ENCODE peak calls at places on chromosomes 12 and 14, in four cellular contexts. F is progenitor cell of endocrine pancreas, A is B cell, S is glutamatergic neuron. E is an unnamed sample.

GRCh38 chr14:72822946-72823611 is 70.8 kb downstream of the DPF3 start:
- DNase-seq in F (no peak), A (no peak), S (no peak), E (no peak)

GRCh38 chr12:9687228-9687627 is 17.7 kb downstream of the CLEC2D start:
- DNase-seq in F (no peak), A (no peak), S (no peak), E (no peak)

GRCh38 chr12:68189766-68190700 is 30.5 kb upstream of the IFNG start:
- DNase-seq in F (no peak), A (no peak), S (no peak), E (no peak)

GRCh38 chr14:99325591-99325990 is 53.6 kb upstream of the BCL11B start:
- DNase-seq in F (no peak), A (no peak), S (no peak), E (no peak)

GRCh38 chr12:15721716-15722115 is 67.5 kb downstream of the EPS8 start:
- DNase-seq in F (no peak), A (no peak), S (no peak), E (no peak)

GRCh38 chr12:6608592-6609311 is 1.6 kb upstream of the CHD4 start:
- DNase-seq in F (no peak), A (no peak), S (peak; percentile 64), E (no peak)

GRCh38 chr12:2958432-2959193 is 584 bp upstream of the TEAD4 start:
- DNase-seq in F (no peak), A (peak; percentile 54), S (peak; percentile 43), E (no peak)

GRCh38 chr14:73814158-73814557 is 37.5 kb upstream of the PTGR2 start:
- DNase-seq in F (no peak), A (no peak), S (no peak), E (no peak)

GRCh38 chr12:74776378-74776777 is 238.7 kb downstream of the ATXN7L3B start:
- DNase-seq in F (no peak), A (no peak), S (no peak), E (no peak)

GRCh38 chr12:101823891-101824290 is 6.9 kb downstream of the GNPTAB start:
- DNase-seq in F (no peak), A (peak; percentile 69), S (peak; percentile 38), E (peak; percentile 7)

GRCh38 chr14:100827140-100827517 is 1.2 kb downstream of the MEG3 start:
- DNase-seq in F (no peak), A (no peak), S (no peak), E (no peak)

GRCh38 chr12:121781751-121782615 is 11.5 kb downstream of the RHOF start:
- DNase-seq in F (no peak), A (peak; percentile 74), S (no peak), E (no peak)

GRCh38 chr12:92551853-92552397 is 150.9 kb upstream of the PLEKHG7 start:
- DNase-seq in F (no peak), A (no peak), S (no peak), E (no peak)

GRCh38 chr12:130286741-130287140 is 50.9 kb upstream of the PIWIL1 start:
- DNase-seq in F (no peak), A (no peak), S (no peak), E (no peak)

GRCh38 chr12:130280226-130280625 is 57.5 kb upstream of the PIWIL1 start:
- DNase-seq in F (no peak), A (no peak), S (no peak), E (no peak)

GRCh38 chr12:130286041-130286440 is 51.6 kb upstream of the PIWIL1 start:
- DNase-seq in F (no peak), A (no peak), S (no peak), E (peak; percentile 46)

DNA sequence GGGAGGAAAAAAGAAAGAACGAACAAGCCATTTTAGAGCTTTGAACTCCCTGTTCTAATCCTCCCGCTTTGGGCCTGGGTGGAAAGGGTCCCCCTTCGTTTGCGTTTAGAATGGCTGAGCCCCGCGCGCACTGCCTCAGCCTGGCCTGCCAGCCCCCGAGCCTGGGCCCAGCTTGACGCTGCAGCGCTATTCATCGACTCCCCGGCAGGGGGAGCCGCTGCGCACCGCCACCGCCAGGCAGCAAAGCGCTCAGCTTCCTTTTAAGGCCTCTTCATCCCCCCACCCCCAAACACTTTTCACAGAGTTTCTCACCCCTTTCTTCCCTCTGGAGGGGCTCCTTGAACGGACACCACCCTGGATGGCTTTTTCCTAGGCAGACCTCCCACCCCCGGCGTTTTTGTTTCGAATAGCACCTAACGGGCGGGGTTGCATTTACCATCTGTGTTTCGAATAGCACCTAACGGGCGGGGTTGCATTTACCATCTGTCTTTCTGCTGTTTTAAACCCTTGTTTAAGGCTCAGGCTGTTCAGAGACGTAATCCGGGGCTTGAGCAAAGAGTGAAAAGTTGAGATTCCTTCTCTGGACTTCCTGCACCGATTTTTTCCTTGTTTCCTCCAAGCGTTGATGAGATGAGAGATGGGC is 56.4 kb upstream of the PIWIL1 start:
- DNase-seq in F (peak; percentile 47), A (peak; percentile 30), S (peak; percentile 76), E (peak; percentile 75)
- TF ChIP-seq CTCF in F (peak; percentile 84), A (peak; percentile 63), S (peak; percentile 83), E (peak; percentile 76)

GRCh38 chr12:11622774-11623375 is 26.6 kb upstream of the ETV6 start:
- DNase-seq in F (no peak), A (no peak), S (no peak), E (no peak)
- TF ChIP-seq CTCF in F (peak; percentile 26), A (no peak), S (no peak), E (no peak)

DNA sequence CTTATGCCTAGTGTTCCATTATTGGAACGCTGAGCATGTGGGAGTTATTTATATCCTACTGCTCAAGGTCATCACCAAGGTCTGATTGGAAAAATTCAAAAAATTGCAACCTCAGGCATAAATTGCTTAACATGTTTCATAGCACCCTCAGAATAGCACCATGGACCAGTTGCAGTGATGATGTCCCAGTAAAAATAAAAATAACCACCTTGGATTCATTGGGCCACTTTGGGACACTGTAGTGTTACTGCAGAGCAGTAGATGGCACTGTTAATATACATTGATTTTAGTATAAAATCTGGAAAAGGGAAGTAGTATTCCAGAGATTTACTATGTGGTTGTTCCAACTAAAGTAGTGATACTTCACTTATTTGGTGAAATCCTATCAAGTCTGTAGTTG is 31.0 kb upstream of the PTCSC3 start:
- DNase-seq in F (no peak), A (no peak), S (no peak), E (no peak)
- TF ChIP-seq CTCF in F (peak; percentile 40), A (no peak), S (no peak), E (no peak)

DNA sequence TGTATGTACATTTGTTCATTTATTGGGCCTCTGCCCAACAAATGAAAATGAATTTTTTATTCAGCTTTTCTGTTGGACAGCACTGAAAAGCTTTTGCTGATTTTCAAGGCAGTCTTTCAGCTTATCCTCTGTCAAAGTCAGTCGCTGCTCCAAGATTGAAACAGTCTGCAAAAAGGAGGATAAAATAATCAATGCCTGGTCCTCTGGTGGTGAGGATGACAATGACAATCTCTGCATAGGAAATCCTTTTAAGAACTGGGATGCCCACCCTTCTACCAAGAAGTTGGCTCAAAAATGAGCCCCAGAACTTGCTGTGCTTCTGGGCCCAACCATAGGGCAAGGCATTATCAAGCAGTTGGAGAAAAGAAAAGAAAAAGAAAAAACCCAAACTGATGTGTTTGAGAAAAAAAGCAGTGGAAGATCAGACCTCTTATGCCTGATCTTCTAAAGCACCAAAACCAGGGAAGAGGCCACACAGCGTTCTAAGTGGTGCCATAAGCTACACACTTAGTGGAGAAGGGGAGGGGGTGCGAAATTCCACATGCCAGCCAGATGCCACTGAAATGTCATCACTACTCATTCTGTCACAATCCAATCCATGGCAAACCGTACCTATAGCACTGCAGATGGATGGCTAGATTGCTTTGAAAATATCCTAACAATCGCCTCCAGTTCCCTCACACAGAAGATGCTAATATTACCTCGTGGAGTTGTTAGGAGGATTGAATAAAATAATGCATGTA is 69.0 kb upstream of the DUSP6 start:
- DNase-seq in F (no peak), A (no peak), S (no peak), E (no peak)
- TF ChIP-seq CTCF in F (peak; percentile 23), A (no peak), S (peak; percentile 46), E (peak; percentile 28)

GRCh38 chr12:42145552-42146215 is 1.0 kb upstream of the GXYLT1 start:
- DNase-seq in F (no peak), A (no peak), S (no peak), E (no peak)
- TF ChIP-seq CTCF in F (peak; percentile 44), A (no peak), S (no peak), E (no peak)

DNA sequence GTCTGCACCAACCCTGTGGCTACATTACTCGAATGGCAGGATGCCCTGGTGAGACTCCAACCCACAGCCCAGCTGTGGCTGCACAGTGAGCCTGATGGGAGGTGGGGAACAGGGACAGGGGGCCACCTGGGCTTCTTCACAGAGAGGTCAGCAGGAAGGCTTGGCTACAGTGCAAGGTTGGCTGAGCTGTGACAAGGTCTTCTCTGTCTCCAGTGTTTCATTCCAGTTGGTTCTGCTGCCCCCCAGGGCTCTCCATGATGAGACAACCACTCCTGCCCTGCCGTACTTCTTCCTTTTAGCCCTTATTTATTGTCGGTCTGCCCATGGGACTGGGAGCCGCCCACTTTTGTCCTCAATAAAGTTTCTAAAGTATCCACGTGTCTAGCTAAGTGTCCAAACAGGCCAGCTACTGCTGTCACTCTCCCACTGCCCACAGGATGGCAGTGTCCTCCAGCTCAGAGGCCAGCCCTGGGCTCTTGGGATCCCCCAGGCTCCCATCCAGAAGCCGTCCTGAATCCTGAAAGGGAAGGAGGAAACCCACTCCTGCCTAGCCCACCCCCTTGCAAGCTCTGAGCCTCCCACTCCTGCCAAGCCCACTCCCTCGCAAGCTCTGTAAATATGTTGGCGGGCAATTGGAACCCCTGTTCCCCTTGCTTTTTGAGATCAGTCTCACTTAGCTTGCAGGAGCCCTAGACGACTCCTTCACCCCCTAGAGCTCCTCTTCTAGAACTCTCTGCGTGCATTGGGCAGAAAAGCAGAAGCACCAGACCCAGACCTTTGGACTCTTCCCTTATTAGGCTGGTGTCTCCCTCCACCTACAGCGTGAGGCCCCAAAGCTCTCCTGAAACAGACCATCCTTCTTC is 5.4 kb downstream of the C1QL4 start:
- DNase-seq in F (peak; percentile 50), A (peak; percentile 41), S (peak; percentile 82), E (peak; percentile 75)
- TF ChIP-seq CTCF in F (peak; percentile 79), A (peak; percentile 45), S (peak; percentile 67), E (peak; percentile 73)

DNA sequence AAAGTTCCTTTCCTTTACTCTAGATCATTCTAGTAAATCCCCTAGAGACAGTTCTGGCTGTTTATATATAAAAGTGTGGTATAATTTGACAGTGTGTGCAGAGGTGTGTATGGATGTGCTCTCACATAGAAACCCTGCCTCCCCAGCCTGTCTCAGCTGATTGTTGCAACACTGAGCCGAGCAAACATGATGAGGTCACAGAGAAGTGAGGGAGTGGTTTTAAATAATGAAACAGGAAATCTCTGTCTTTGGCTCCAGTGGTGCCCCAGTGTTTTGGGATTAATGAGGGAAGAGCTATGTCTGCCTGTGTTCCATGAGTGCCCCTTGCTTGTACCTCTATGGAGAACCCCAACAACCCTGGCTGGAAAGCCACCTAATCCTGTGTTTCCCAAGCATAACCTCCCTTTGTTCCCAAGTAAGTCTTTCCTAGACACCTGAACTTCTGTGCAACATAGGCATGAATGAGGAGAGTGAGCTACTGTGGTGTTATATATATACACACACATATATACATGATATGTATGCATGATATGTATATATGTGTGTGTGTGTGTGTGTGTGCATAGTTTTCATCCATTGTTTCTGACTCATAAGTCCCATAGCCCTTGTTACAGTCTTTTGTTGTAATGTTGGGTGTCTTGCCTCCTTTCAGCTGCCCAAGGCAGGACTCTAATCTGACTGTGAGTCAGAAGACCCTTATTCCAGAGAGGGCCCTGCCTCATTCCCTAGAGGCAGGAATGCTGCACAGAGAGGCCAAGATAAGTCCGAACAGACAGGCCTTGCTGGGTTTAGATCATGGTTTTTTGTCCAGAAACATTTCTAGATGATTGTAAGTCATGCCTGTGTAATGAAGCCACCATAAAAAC is 18.0 kb downstream of the TRAF3 start:
- DNase-seq in F (no peak), A (peak; percentile 52), S (no peak), E (no peak)
- TF ChIP-seq CTCF in F (no peak), A (no peak), S (no peak), E (no peak)

DNA sequence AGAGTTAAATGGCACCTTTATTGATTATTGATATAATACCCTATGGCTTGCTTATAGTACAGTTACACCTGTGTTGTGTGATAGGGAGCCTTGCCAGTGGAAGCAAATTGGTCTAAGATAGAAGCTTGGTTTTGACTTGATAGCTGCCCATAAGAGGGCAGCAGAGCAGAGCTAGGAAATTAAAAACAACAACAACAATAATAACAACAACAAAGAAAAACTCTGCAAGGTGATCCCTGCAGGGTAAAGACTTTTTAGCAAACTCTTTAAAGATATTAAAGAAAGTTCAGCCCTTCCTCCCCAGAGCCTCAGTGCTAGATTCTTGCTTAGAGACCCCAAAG is 18.0 kb upstream of the RNASE10 start:
- DNase-seq in F (no peak), A (no peak), S (no peak), E (no peak)
- TF ChIP-seq CTCF in F (no peak), A (no peak), S (no peak), E (no peak)